ENCODE peak calls at places on chromosomes 16 and 17, in five cellular contexts. One of them, this sample, is unnamed.

GRCh38 chr17:56009795-56010715 is 143.2 kb upstream of the ANKFN1 start:
- DNase-seq in dorsolateral prefrontal cortex: no peak
- DNase-seq in heart right ventricle: no peak
- DNase-seq in lung: no peak
- DNase-seq in pancreas: no peak
- DNase-seq in this sample: no peak

GRCh38 chr16:55492756-55493380 is 13.9 kb downstream of the MMP2 start:
- DNase-seq in dorsolateral prefrontal cortex: no peak
- DNase-seq in heart right ventricle: no peak
- DNase-seq in lung: no peak
- DNase-seq in pancreas: no peak
- DNase-seq in this sample: no peak

GRCh38 chr16:77548766-77549165 is 113.9 kb upstream of the ADAMTS18 start:
- DNase-seq in dorsolateral prefrontal cortex: no peak
- DNase-seq in heart right ventricle: no peak
- DNase-seq in lung: no peak
- DNase-seq in pancreas: no peak
- DNase-seq in this sample: no peak

GRCh38 chr17:68437979-68438877 is 19.1 kb downstream of the WIPI1 start:
- DNase-seq in dorsolateral prefrontal cortex: no peak
- DNase-seq in heart right ventricle: peak
- DNase-seq in lung: no peak
- DNase-seq in pancreas: peak
- DNase-seq in this sample: no peak

GRCh38 chr16:4317471-4318170 is 1.8 kb downstream of the GLIS2 start:
- DNase-seq in dorsolateral prefrontal cortex: no peak
- DNase-seq in heart right ventricle: no peak
- DNase-seq in lung: no peak
- DNase-seq in pancreas: peak
- DNase-seq in this sample: no peak

GRCh38 chr16:68445458-68445857 is 2.9 kb downstream of the SMPD3 start:
- DNase-seq in dorsolateral prefrontal cortex: peak
- DNase-seq in heart right ventricle: no peak
- DNase-seq in lung: peak
- DNase-seq in pancreas: peak
- DNase-seq in this sample: peak

GRCh38 chr17:65039349-65039988 is 17.1 kb downstream of the GNA13 start:
- DNase-seq in dorsolateral prefrontal cortex: no peak
- DNase-seq in heart right ventricle: no peak
- DNase-seq in lung: no peak
- DNase-seq in pancreas: no peak
- DNase-seq in this sample: no peak

GRCh38 chr17:78915872-78916632 is 9.1 kb downstream of the TIMP2 start:
- DNase-seq in dorsolateral prefrontal cortex: no peak
- DNase-seq in heart right ventricle: peak
- DNase-seq in lung: peak
- DNase-seq in pancreas: no peak
- DNase-seq in this sample: no peak

GRCh38 chr17:82627827-82628226 is 20.4 kb downstream of the WDR45B start:
- DNase-seq in dorsolateral prefrontal cortex: no peak
- DNase-seq in heart right ventricle: no peak
- DNase-seq in lung: no peak
- DNase-seq in pancreas: no peak
- DNase-seq in this sample: no peak

GRCh38 chr16:57514891-57515600 is 21.3 kb downstream of the CCDC102A start:
- DNase-seq in dorsolateral prefrontal cortex: no peak
- DNase-seq in heart right ventricle: no peak
- DNase-seq in lung: no peak
- DNase-seq in pancreas: no peak
- DNase-seq in this sample: no peak

GRCh38 chr16:9797306-9797705 is 384.9 kb downstream of the GRIN2A start:
- DNase-seq in dorsolateral prefrontal cortex: no peak
- DNase-seq in heart right ventricle: peak
- DNase-seq in lung: no peak
- DNase-seq in pancreas: no peak
- DNase-seq in this sample: no peak

GRCh38 chr17:47870042-47870441 is 19.1 kb upstream of the SP6 start:
- DNase-seq in dorsolateral prefrontal cortex: no peak
- DNase-seq in heart right ventricle: no peak
- DNase-seq in lung: no peak
- DNase-seq in pancreas: no peak
- DNase-seq in this sample: no peak

GRCh38 chr17:52762147-52762793 is 603.8 kb upstream of the CA10 start:
- DNase-seq in dorsolateral prefrontal cortex: peak
- DNase-seq in heart right ventricle: peak
- DNase-seq in lung: no peak
- DNase-seq in pancreas: no peak
- DNase-seq in this sample: no peak

GRCh38 chr16:86892509-86892908 is 314.2 kb downstream of the FOXL1 start:
- DNase-seq in dorsolateral prefrontal cortex: no peak
- DNase-seq in heart right ventricle: no peak
- DNase-seq in lung: no peak
- DNase-seq in pancreas: no peak
- DNase-seq in this sample: no peak

GRCh38 chr16:35306915-35307314 is 1847.5 kb downstream of the TP53TG3F start:
- DNase-seq in dorsolateral prefrontal cortex: no peak
- DNase-seq in heart right ventricle: no peak
- DNase-seq in lung: no peak
- DNase-seq in pancreas: no peak
- DNase-seq in this sample: no peak

GRCh38 chr16:76900285-76901263 is 290.4 kb upstream of the MON1B start:
- DNase-seq in dorsolateral prefrontal cortex: no peak
- DNase-seq in heart right ventricle: no peak
- DNase-seq in lung: no peak
- DNase-seq in pancreas: no peak
- DNase-seq in this sample: no peak

GRCh38 chr17:50139185-50139783 is 9.3 kb upstream of the SAMD14 start:
- DNase-seq in dorsolateral prefrontal cortex: no peak
- DNase-seq in heart right ventricle: no peak
- DNase-seq in lung: no peak
- DNase-seq in pancreas: no peak
- DNase-seq in this sample: no peak

GRCh38 chr16:30064746-30065111 is 831 bp upstream of the ALDOA start:
- DNase-seq in dorsolateral prefrontal cortex: no peak
- DNase-seq in heart right ventricle: no peak
- DNase-seq in lung: no peak
- DNase-seq in pancreas: no peak
- DNase-seq in this sample: no peak

GRCh38 chr17:81235822-81236740 is 2.8 kb downstream of the TEPSIN start:
- DNase-seq in dorsolateral prefrontal cortex: no peak
- DNase-seq in heart right ventricle: no peak
- DNase-seq in lung: no peak
- DNase-seq in pancreas: no peak
- DNase-seq in this sample: no peak

GRCh38 chr17:81236784-81237183 is 2.1 kb downstream of the TEPSIN start:
- DNase-seq in dorsolateral prefrontal cortex: no peak
- DNase-seq in heart right ventricle: no peak
- DNase-seq in lung: no peak
- DNase-seq in pancreas: no peak
- DNase-seq in this sample: no peak

GRCh38 chr17:81238490-81238814 is 403 bp downstream of the TEPSIN start:
- DNase-seq in dorsolateral prefrontal cortex: no peak
- DNase-seq in heart right ventricle: no peak
- DNase-seq in lung: no peak
- DNase-seq in pancreas: no peak
- DNase-seq in this sample: no peak

GRCh38 chr17:81238815-81239713 is at the start of the genes NDUFAF8 and TEPSIN:
- DNase-seq in dorsolateral prefrontal cortex: peak
- DNase-seq in heart right ventricle: peak
- DNase-seq in lung: peak
- DNase-seq in pancreas: peak
- DNase-seq in this sample: peak

DNA sequence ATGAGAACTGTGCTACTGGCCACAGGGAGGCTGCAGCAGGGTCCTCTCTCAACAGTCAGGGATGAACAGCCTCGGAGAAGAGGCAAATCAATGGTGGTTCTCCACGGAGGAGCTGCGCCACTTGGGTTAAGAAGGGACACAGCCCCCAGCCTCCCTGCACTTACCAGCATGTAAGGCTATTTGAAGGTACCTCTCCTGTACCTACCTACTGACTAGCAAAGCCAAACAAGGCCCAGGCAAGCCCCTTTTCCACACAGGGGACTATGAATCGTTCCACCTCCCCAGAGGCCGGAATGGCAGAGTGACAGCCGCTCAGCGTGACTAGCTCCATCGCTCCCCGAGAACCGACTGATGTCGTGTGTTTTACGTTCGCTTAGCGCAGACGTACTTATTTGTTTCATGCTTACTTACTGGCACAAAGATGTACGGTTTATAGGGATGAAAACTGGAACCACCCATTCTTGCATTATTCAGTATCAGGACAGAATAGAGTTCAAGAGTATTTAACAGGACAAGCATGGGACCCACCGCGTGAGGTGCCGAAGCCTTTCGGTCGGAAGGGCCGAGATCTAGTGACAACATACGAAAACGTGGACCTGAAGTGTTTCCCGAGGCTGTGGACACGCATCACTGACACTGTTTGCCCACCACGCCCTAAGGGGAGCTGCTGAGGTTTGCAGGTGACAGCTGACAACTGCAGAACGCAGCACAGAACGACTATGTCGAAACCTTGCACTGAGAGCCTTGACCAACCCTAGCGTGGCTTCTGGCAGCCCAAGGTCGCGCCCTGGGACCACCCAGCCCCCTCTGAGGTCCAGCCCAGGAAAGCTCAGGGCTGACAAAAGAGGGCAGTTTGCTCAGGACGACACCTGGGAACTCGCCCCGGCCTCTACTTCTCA is 1.0 kb downstream of the TEPSIN start:
- DNase-seq in dorsolateral prefrontal cortex: no peak
- DNase-seq in heart right ventricle: no peak
- DNase-seq in lung: no peak
- DNase-seq in pancreas: no peak
- DNase-seq in this sample: no peak
- H3K27ac ChIP-seq in dorsolateral prefrontal cortex: no peak
- H3K27ac ChIP-seq in heart right ventricle: no peak
- H3K27ac ChIP-seq in lung: no peak
- H3K27ac ChIP-seq in pancreas: no peak
- H3K27ac ChIP-seq in this sample: no peak

GRCh38 chr17:81422776-81423697 is 27.8 kb downstream of the BAHCC1 start:
- DNase-seq in dorsolateral prefrontal cortex: no peak
- DNase-seq in heart right ventricle: peak
- DNase-seq in lung: peak
- DNase-seq in pancreas: peak
- DNase-seq in this sample: no peak

GRCh38 chr17:81420769-81421462 is 25.7 kb downstream of the BAHCC1 start:
- DNase-seq in dorsolateral prefrontal cortex: peak
- DNase-seq in heart right ventricle: peak
- DNase-seq in lung: no peak
- DNase-seq in pancreas: peak
- DNase-seq in this sample: peak

GRCh38 chr17:81424613-81425017 is 29.4 kb downstream of the BAHCC1 start:
- DNase-seq in dorsolateral prefrontal cortex: no peak
- DNase-seq in heart right ventricle: no peak
- DNase-seq in lung: no peak
- DNase-seq in pancreas: no peak
- DNase-seq in this sample: no peak

GRCh38 chr17:81424151-81424550 is 28.9 kb downstream of the BAHCC1 start:
- DNase-seq in dorsolateral prefrontal cortex: no peak
- DNase-seq in heart right ventricle: no peak
- DNase-seq in lung: no peak
- DNase-seq in pancreas: no peak
- DNase-seq in this sample: no peak

DNA sequence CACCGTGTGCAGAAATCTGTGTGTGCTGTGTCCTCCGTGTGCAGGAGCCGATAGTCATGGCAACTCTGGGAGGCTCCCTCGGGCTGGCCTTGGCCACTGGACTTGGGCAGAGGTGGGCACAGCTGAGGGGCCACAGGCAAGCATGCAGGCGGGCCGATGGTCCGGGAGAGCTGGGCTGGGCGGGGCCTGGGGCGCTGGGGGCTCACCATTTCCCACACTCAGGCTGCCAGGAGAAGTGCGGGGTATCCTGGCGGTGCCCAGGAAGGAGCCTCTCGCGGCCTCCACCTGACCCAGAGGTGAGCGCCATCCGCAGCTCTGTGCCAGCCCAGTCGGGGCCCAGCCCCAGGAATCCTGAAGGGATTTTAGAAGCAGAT is 28.4 kb downstream of the BAHCC1 start:
- DNase-seq in dorsolateral prefrontal cortex: no peak
- DNase-seq in heart right ventricle: no peak
- DNase-seq in lung: no peak
- DNase-seq in pancreas: no peak
- DNase-seq in this sample: no peak
- H3K27ac ChIP-seq in dorsolateral prefrontal cortex: peak
- H3K27ac ChIP-seq in heart right ventricle: peak
- H3K27ac ChIP-seq in lung: peak
- H3K27ac ChIP-seq in pancreas: peak
- H3K27ac ChIP-seq in this sample: no peak

DNA sequence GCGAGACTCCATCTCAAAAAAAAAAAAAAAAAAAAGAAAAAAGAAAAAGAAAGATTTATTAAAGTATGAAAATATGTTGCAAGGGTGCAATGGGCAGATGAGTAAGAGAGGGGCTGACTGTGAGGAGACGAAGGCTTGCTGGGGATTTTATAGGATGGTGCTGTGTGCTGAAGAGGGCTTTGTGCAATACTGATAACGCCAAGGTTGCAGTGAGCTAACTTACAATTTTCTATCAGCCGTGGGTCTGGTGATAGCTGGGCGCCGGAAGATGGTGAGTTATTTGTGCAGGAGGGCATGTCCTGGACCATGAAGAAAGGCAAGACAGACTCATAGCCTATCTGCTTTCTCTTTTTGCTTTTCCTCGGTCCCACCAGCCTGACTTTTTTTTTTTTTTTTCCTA is 281.1 kb downstream of the MAP2K6 start:
- DNase-seq in dorsolateral prefrontal cortex: no peak
- DNase-seq in heart right ventricle: no peak
- DNase-seq in lung: no peak
- DNase-seq in pancreas: no peak
- DNase-seq in this sample: no peak
- H3K27ac ChIP-seq in dorsolateral prefrontal cortex: no peak
- H3K27ac ChIP-seq in heart right ventricle: no peak
- H3K27ac ChIP-seq in lung: no peak
- H3K27ac ChIP-seq in pancreas: no peak
- H3K27ac ChIP-seq in this sample: no peak

DNA sequence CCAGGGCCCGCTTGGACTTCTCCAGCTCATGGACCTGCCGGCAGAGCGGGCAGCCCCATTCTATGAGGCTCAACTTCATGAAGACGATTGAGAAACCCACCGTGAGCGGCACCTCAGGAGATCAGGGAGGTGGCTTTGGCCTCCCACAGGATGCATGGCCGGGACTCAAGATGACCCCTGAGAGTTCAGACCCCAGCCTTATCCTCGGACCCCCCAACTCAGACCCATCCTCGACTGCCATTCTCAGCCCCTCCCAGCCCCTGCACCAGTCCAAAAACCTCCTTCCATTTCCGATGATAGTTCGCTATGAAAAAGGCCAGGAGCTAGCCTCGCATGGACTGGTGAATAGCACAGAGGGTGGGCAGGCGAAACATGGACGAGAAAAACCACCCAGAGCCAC is 71.0 kb downstream of the NDE1 start:
- DNase-seq in dorsolateral prefrontal cortex: no peak
- DNase-seq in heart right ventricle: no peak
- DNase-seq in lung: no peak
- DNase-seq in pancreas: no peak
- DNase-seq in this sample: no peak
- H3K27ac ChIP-seq in dorsolateral prefrontal cortex: no peak
- H3K27ac ChIP-seq in heart right ventricle: no peak
- H3K27ac ChIP-seq in lung: no peak
- H3K27ac ChIP-seq in pancreas: no peak
- H3K27ac ChIP-seq in this sample: no peak